ENCODE peak calls at places on chromosomes 12 and 14, in four cellular contexts. One of them, this sample, is unnamed.

GRCh38 chr14:20434701-20435453 is 1.1 kb downstream of the KLHL33 start:
- DNase-seq in GM12878: no peak
- DNase-seq in K562: no peak
- DNase-seq in A549: no peak
- DNase-seq in this sample: no peak

GRCh38 chr12:54683388-54683787 is 35.2 kb upstream of the DCD start:
- DNase-seq in K562: no peak
- DNase-seq in A549: no peak
- DNase-seq in GM12878: no peak
- DNase-seq in this sample: no peak

GRCh38 chr12:110269622-110270124 is 11.4 kb upstream of the ATP2A2 start:
- DNase-seq in K562: peak
- DNase-seq in A549: peak
- DNase-seq in GM12878: no peak
- DNase-seq in this sample: no peak

GRCh38 chr12:89157413-89157812 is 194.9 kb downstream of the DUSP6 start:
- DNase-seq in A549: no peak
- DNase-seq in K562: no peak
- DNase-seq in GM12878: no peak
- DNase-seq in this sample: peak

GRCh38 chr12:118981285-118982201 is at the start of gene SRRM4:
- DNase-seq in GM12878: no peak
- DNase-seq in K562: peak
- DNase-seq in A549: no peak
- DNase-seq in this sample: no peak

GRCh38 chr12:48143898-48144297 is 13.4 kb downstream of the ASB8 start:
- DNase-seq in K562: no peak
- DNase-seq in GM12878: no peak
- DNase-seq in A549: no peak
- DNase-seq in this sample: no peak

GRCh38 chr12:57533108-57533507 is 10.5 kb downstream of the MBD6 start:
- DNase-seq in GM12878: no peak
- DNase-seq in K562: no peak
- DNase-seq in A549: no peak
- DNase-seq in this sample: no peak

GRCh38 chr12:1518763-1519516 is 75.4 kb downstream of the FBXL14 start:
- DNase-seq in GM12878: no peak
- DNase-seq in A549: peak
- DNase-seq in K562: no peak
- DNase-seq in this sample: peak

GRCh38 chr12:109596418-109597244 is 23.0 kb downstream of the MVK start:
- DNase-seq in A549: no peak
- DNase-seq in GM12878: no peak
- DNase-seq in K562: no peak
- DNase-seq in this sample: no peak

GRCh38 chr12:58889557-58889956 is 30.7 kb downstream of the LRIG3 start:
- DNase-seq in A549: no peak
- DNase-seq in K562: no peak
- DNase-seq in GM12878: no peak
- DNase-seq in this sample: no peak

GRCh38 chr12:58847876-58848600 is 72.3 kb downstream of the LRIG3 start:
- DNase-seq in GM12878: no peak
- DNase-seq in A549: no peak
- DNase-seq in K562: no peak
- DNase-seq in this sample: no peak

GRCh38 chr14:66435683-66436082 is 50.5 kb upstream of the CCDC196 start:
- DNase-seq in K562: no peak
- DNase-seq in A549: no peak
- DNase-seq in GM12878: no peak
- DNase-seq in this sample: no peak

GRCh38 chr12:26238341-26239126 is 43.2 kb downstream of the SSPN start:
- DNase-seq in K562: no peak
- DNase-seq in A549: no peak
- DNase-seq in GM12878: no peak
- DNase-seq in this sample: no peak

DNA sequence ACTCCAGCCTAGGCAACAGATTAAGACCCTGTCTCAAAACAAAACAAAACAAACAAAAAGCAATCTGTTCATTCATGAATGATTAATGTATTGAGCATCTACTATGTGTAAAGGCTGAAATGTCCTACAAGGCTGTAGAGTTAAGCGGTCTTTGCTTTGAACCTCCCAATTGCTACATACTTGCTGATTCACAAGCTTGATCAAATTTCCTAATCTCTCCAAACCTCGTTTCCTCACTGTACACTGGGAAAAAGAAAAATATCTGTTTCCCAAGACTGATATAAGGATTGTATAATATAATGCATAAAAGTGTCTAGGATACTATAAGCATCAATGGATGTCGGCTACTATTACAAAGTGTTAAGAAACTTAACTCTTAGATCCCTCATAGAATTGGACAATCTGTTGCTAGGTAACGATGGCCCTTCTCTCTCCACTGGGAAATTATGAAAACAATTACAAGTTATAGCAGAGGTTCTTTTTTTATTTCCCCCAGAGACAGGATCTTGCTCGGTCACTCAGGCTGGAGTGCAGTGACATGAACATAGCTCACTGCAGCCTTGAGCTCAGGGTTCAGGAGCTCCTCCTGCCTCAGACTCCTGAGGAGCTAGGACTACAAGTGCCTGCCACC is 8.0 kb upstream of the RILPL2 start:
- DNase-seq in GM12878: no peak
- DNase-seq in K562: no peak
- DNase-seq in A549: peak
- DNase-seq in this sample: peak
- TF ChIP-seq CHD4 in GM12878: no peak
- TF ChIP-seq CHD4 in K562: no peak
- TF ChIP-seq CHD4 in A549: no peak
- TF ChIP-seq CHD4 in this sample: no peak

GRCh38 chr14:63951429-63951828 is 98.6 kb downstream of the SYNE2 start:
- DNase-seq in GM12878: no peak
- DNase-seq in A549: no peak
- DNase-seq in K562: no peak
- DNase-seq in this sample: no peak
- TF ChIP-seq CHD4 in GM12878: no peak
- TF ChIP-seq CHD4 in A549: no peak
- TF ChIP-seq CHD4 in K562: no peak
- TF ChIP-seq CHD4 in this sample: no peak

GRCh38 chr14:72377016-72377415 is 444.8 kb downstream of the RGS6 start:
- DNase-seq in K562: no peak
- DNase-seq in A549: no peak
- DNase-seq in GM12878: no peak
- DNase-seq in this sample: no peak
- TF ChIP-seq CHD4 in K562: no peak
- TF ChIP-seq CHD4 in A549: no peak
- TF ChIP-seq CHD4 in GM12878: no peak
- TF ChIP-seq CHD4 in this sample: no peak

GRCh38 chr14:102487204-102487577 is 22.4 kb downstream of the ANKRD9 start:
- DNase-seq in A549: no peak
- DNase-seq in GM12878: no peak
- DNase-seq in K562: no peak
- DNase-seq in this sample: no peak
- TF ChIP-seq CHD4 in A549: no peak
- TF ChIP-seq CHD4 in GM12878: no peak
- TF ChIP-seq CHD4 in K562: no peak
- TF ChIP-seq CHD4 in this sample: no peak

GRCh38 chr14:52481864-52482263 is 70.4 kb downstream of the TXNDC16 start:
- DNase-seq in K562: no peak
- DNase-seq in A549: no peak
- DNase-seq in GM12878: no peak
- DNase-seq in this sample: no peak
- TF ChIP-seq CHD4 in K562: no peak
- TF ChIP-seq CHD4 in A549: no peak
- TF ChIP-seq CHD4 in GM12878: no peak
- TF ChIP-seq CHD4 in this sample: no peak

DNA sequence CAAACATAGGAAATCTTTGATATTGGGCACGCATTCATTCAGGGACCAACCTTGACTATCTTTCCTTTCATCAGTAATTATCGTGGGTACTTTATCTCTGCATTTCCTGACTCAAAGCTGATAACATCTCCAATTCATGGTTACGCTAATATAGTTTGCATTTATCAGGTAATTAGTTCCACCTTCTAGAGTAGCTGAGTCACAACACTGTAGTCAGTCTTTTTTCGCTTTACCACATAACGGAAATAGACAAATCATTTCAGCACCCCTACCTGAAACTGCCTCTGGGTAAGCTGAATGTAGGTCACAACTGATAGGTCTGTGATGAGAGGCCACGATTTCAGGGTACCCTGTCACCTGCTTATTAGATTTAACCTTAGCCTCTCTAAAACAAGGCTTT is 36.7 kb upstream of the IL22 start:
- DNase-seq in A549: no peak
- DNase-seq in GM12878: peak
- DNase-seq in K562: no peak
- DNase-seq in this sample: no peak
- TF ChIP-seq CHD4 in A549: no peak
- TF ChIP-seq CHD4 in GM12878: no peak
- TF ChIP-seq CHD4 in K562: no peak
- TF ChIP-seq CHD4 in this sample: no peak

DNA sequence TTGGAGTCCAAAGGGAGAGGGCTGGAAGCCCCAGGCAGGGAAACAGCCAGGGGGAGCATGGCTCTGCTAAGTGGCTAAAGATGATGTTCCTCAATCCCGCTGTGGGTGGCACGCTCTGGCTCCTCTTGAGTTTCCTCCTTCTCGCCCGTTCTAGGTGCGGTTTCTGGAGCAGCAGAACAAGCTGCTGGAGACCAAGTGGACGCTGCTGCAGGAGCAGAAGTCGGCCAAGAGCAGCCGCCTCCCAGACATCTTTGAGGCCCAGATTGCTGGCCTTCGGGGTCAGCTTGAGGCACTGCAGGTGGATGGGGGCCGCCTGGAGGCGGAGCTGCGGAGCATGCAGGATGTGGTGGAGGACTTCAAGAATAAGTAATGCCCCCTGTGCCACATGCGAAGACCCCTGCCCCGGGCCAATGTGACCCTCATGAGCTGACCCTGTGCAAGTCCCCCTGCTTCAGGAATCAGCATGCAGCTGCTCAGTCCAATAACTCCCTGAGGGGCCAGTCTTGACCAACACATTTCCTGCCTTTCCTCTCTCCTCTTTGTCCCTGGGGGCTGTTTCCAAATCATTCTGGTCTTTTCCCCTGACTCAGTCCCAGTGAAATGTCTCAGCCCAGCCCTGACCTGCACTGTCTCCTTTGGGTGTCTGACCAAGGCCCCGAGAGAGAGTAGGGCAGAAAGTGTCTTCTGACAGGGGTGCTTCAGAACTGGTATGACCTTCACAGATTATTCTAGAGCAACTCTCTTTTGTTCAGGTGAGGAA is 2.1 kb downstream of the KRT7 start:
- DNase-seq in K562: no peak
- DNase-seq in A549: peak
- DNase-seq in GM12878: no peak
- DNase-seq in this sample: no peak
- TF ChIP-seq CHD4 in K562: no peak
- TF ChIP-seq CHD4 in A549: no peak
- TF ChIP-seq CHD4 in GM12878: no peak
- TF ChIP-seq CHD4 in this sample: no peak

DNA sequence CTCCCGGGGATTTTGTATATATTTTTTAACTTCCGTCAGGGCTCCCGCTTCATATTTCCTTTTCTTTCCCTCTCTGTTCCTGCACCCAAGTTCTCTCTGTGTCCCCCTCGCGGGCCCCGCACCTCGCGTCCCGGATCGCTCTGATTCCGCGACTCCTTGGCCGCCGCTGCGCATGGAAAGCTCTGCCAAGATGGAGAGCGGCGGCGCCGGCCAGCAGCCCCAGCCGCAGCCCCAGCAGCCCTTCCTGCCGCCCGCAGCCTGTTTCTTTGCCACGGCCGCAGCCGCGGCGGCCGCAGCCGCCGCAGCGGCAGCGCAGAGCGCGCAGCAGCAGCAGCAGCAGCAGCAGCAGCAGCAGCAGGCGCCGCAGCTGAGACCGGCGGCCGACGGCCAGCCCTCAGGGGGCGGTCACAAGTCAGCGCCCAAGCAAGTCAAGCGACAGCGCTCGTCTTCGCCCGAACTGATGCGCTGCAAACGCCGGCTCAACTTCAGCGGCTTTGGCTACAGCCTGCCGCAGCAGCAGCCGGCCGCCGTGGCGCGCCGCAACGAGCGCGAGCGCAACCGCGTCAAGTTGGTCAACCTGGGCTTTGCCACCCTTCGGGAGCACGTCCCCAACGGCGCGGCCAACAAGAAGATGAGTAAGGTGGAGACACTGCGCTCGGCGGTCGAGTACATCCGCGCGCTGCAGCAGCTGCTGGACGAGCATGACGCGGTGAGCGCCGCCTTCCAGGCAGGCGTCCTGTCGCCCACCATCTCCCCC is 777 bp downstream of the ASCL1 start:
- DNase-seq in K562: no peak
- DNase-seq in A549: peak
- DNase-seq in GM12878: no peak
- DNase-seq in this sample: no peak
- TF ChIP-seq CHD4 in K562: no peak
- TF ChIP-seq CHD4 in A549: no peak
- TF ChIP-seq CHD4 in GM12878: no peak
- TF ChIP-seq CHD4 in this sample: no peak

DNA sequence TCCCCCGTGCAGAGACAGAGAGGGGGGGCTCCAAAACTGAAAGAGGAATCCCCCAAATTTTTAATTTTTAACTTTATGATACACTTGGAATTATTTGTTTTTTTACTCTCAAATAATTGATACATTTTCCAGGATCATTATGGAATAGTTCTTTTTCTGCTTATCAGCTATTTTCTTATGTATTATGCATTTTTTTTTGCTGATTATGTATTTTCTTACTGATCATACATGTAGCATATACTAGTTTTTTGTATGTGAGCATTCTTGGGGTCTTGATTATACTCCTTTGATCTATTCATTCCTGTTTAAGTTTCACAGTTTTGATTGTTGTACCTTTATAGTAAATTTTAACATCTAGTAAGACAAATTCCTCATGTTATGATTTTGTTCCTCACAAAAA is 55.5 kb upstream of the LDHB start:
- DNase-seq in GM12878: no peak
- DNase-seq in A549: no peak
- DNase-seq in K562: no peak
- DNase-seq in this sample: no peak
- TF ChIP-seq CHD4 in GM12878: no peak
- TF ChIP-seq CHD4 in A549: no peak
- TF ChIP-seq CHD4 in K562: no peak
- TF ChIP-seq CHD4 in this sample: no peak

This sample was measured in HepG2.